ENCODE peak calls at places on chromosomes 7 and 10, in four cellular contexts. V, O, G and E are unnamed samples.

GRCh38 chr10:8014649-8015048 is 39.8 kb upstream of the GATA3 start:
- DNase-seq in V (no peak), O (no peak), G (no peak), E (no peak)

GRCh38 chr10:10462116-10462515 is 555.6 kb upstream of the CELF2 start:
- DNase-seq in V (no peak), O (no peak), G (no peak), E (no peak)

GRCh38 chr10:133260895-133261725 is 15.6 kb downstream of the ADAM8 start:
- DNase-seq in V (peak), O (no peak), G (peak), E (no peak)

GRCh38 chr10:125160856-125161569 is 650 bp upstream of the CTBP2 start:
- DNase-seq in V (peak), O (no peak), G (peak), E (peak)

GRCh38 chr10:128165536-128165935 is 39.3 kb upstream of the MKI67 start:
- DNase-seq in V (no peak), O (no peak), G (no peak), E (no peak)

GRCh38 chr7:139023076-139023475 is 12.8 kb downstream of the ZC3HAV1L start:
- DNase-seq in V (no peak), O (no peak), G (no peak), E (no peak)

GRCh38 chr7:8481752-8482446 is 48.5 kb downstream of the NXPH1 start:
- DNase-seq in V (no peak), O (no peak), G (no peak), E (no peak)

GRCh38 chr7:164882-165660 is 27.3 kb upstream of the FAM20C start:
- DNase-seq in V (peak), O (peak), G (no peak), E (no peak)

GRCh38 chr7:79114875-79115274 is 338.6 kb downstream of the MAGI2 start:
- DNase-seq in V (no peak), O (no peak), G (no peak), E (no peak)

GRCh38 chr7:5686131-5686530 is 95.3 kb downstream of the RNF216 start:
- DNase-seq in V (no peak), O (no peak), G (no peak), E (no peak)

GRCh38 chr7:74403521-74404387 is 50.0 kb upstream of the GTF2IRD1 start:
- DNase-seq in V (peak), O (no peak), G (no peak), E (no peak)

GRCh38 chr7:141480953-141481352 is 70.3 kb upstream of the AGK start:
- DNase-seq in V (no peak), O (no peak), G (no peak), E (no peak)

GRCh38 chr7:372939-373791 is 83.2 kb downstream of the FOXL3 start:
- DNase-seq in V (peak), O (peak), G (no peak), E (no peak)

GRCh38 chr10:89301721-89302445 is at the start of gene IFIT2:
- DNase-seq in V (no peak), O (no peak), G (peak), E (peak)

GRCh38 chr7:41705109-41705871 is 2.4 kb upstream of the INHBA start:
- DNase-seq in V (peak), O (peak), G (peak), E (peak)

GRCh38 chr7:33642312-33642711 is 263.0 kb upstream of the BMPER start:
- DNase-seq in V (no peak), O (no peak), G (no peak), E (no peak)

GRCh38 chr7:31729195-31729804 is 42.3 kb downstream of the PPP1R17 start:
- DNase-seq in V (no peak), O (no peak), G (no peak), E (no peak)